ENCODE peak calls at places on chromosomes 7 and 10, in six cellular contexts. Q is A549, X is fibroblast of pulmonary artery, N is astrocyte of the spinal cord, C is Peyer's patch, L is IMR-90. K is an unnamed sample.

GRCh38 chr10:29784175-29784773 is 149.5 kb upstream of the SVIL start:
- DNase-seq in X (peak), C (peak), N (peak), L (peak), Q (peak), K (peak)

GRCh38 chr10:33643042-33643441 is 308.6 kb upstream of the NRP1 start:
- DNase-seq in L (peak), X (peak), C (no peak), Q (no peak), N (peak), K (peak)

GRCh38 chr7:54978364-54979116 is 40.3 kb upstream of the EGFR start:
- DNase-seq in L (no peak), N (no peak), Q (no peak), C (no peak), X (no peak), K (no peak)

GRCh38 chr7:148773344-148773743 is 74.6 kb downstream of the CUL1 start:
- DNase-seq in X (no peak), L (no peak), C (no peak), N (peak), Q (no peak), K (no peak)

GRCh38 chr7:94655562-94655883 is 410 bp downstream of the SGCE start:
- DNase-seq in C (no peak), Q (no peak), N (no peak), L (no peak), X (no peak), K (no peak)

GRCh38 chr10:8051851-8052257 is 2.6 kb upstream of the GATA3 start:
- DNase-seq in C (no peak), L (no peak), Q (no peak), N (no peak), X (no peak), K (no peak)

GRCh38 chr7:105837765-105838241 is 38.6 kb downstream of the ATXN7L1 start:
- DNase-seq in Q (no peak), N (no peak), X (no peak), C (no peak), L (no peak), K (no peak)

GRCh38 chr7:12888727-12889126 is 201.3 kb downstream of the ARL4A start:
- DNase-seq in N (peak), C (no peak), X (peak), Q (no peak), L (peak), K (no peak)

GRCh38 chr7:41956276-41956675 is 253.4 kb upstream of the INHBA start:
- DNase-seq in X (no peak), N (no peak), L (no peak), Q (no peak), C (no peak), K (peak)

GRCh38 chr10:86979977-86980448 is 11.7 kb downstream of the ADIRF start:
- DNase-seq in Q (peak), L (no peak), X (no peak), C (no peak), N (no peak), K (no peak)

GRCh38 chr10:128245026-128245425 is 118.8 kb upstream of the MKI67 start:
- DNase-seq in X (no peak), N (no peak), Q (no peak), C (no peak), L (no peak), K (no peak)

GRCh38 chr10:29699621-29700020 is 64.8 kb upstream of the SVIL start:
- DNase-seq in X (no peak), Q (no peak), L (no peak), C (no peak), N (no peak), K (no peak)

GRCh38 chr7:92997719-92998118 is 120.1 kb downstream of the SAMD9 start:
- DNase-seq in C (no peak), Q (no peak), X (no peak), L (no peak), N (no peak), K (no peak)

GRCh38 chr7:75572814-75573213 is 80.7 kb downstream of the SPDYE5 start:
- DNase-seq in L (no peak), N (no peak), X (no peak), Q (no peak), C (no peak), K (no peak)

GRCh38 chr10:13993169-13993568 is 337.6 kb downstream of the FRMD4A start:
- DNase-seq in N (peak), C (no peak), Q (no peak), X (peak), L (peak), K (no peak)

GRCh38 chr7:28533267-28533666 is 120.9 kb downstream of the CREB5 start:
- DNase-seq in N (no peak), X (no peak), C (no peak), Q (no peak), L (no peak), K (no peak)

GRCh38 chr7:108002726-108003590 is at the start of gene LAMB1:
- DNase-seq in C (peak), N (peak), X (peak), L (peak), Q (peak), K (peak)

GRCh38 chr10:92112462-92112861 is 178.4 kb downstream of the CPEB3 start:
- DNase-seq in Q (no peak), L (no peak), C (no peak), N (no peak), X (no peak), K (no peak)

GRCh38 chr7:27147211-27148030 is at the start of gene HOXA6:
- DNase-seq in X (no peak), L (peak), N (peak), Q (no peak), C (peak), K (no peak)

GRCh38 chr7:28575241-28575643 is 162.9 kb downstream of the CREB5 start:
- DNase-seq in X (peak), N (no peak), Q (no peak), L (peak), C (no peak), K (peak)

GRCh38 chr10:17062493-17063487 is 66.8 kb downstream of the CUBN start:
- DNase-seq in L (peak), N (peak), C (no peak), Q (peak), X (peak), K (peak)

GRCh38 chr10:49347827-49348226 is 48.1 kb downstream of the DRGX start:
- DNase-seq in N (no peak), C (no peak), Q (no peak), X (no peak), L (no peak), K (no peak)

GRCh38 chr7:13742719-13743640 is 246.5 kb downstream of the ETV1 start:
- DNase-seq in C (peak), Q (peak), N (peak), L (peak), X (peak), K (peak)

GRCh38 chr7:101605611-101606010 is 23.5 kb downstream of the MYL10 start:
- DNase-seq in X (no peak), Q (no peak), L (no peak), C (no peak), N (no peak), K (no peak)

GRCh38 chr10:119455609-119456434 is 86.7 kb downstream of the RGS10 start:
- DNase-seq in N (no peak), C (no peak), Q (no peak), X (no peak), L (no peak), K (no peak)

GRCh38 chr7:3573151-3573550 is 272.1 kb downstream of the SDK1 start:
- DNase-seq in C (no peak), Q (no peak), L (no peak), N (no peak), X (no peak), K (no peak)

GRCh38 chr7:1367501-1367900 is 91.8 kb downstream of the MICALL2 start:
- DNase-seq in X (no peak), N (no peak), L (no peak), C (no peak), Q (no peak), K (no peak)

GRCh38 chr7:74579800-74580685 is 77.5 kb upstream of the GTF2I start:
- DNase-seq in Q (peak), N (no peak), C (peak), L (peak), X (peak), K (peak)

GRCh38 chr10:80609331-80609730 is 71.6 kb downstream of the SH2D4B start:
- DNase-seq in Q (no peak), C (no peak), L (no peak), X (peak), N (no peak), K (no peak)

GRCh38 chr10:133123050-133123745 is 35.5 kb downstream of the ADGRA1 start:
- DNase-seq in Q (no peak), X (no peak), N (no peak), L (no peak), C (no peak), K (no peak)

GRCh38 chr7:117619690-117620089 is 139.9 kb downstream of the CFTR start:
- DNase-seq in Q (no peak), X (no peak), L (no peak), C (no peak), N (no peak), K (no peak)

GRCh38 chr7:158409120-158409519 is 178.5 kb downstream of the PTPRN2 start:
- DNase-seq in L (no peak), Q (no peak), N (no peak), C (no peak), X (no peak), K (no peak)

GRCh38 chr7:158406364-158406763 is 181.3 kb downstream of the PTPRN2 start:
- DNase-seq in Q (no peak), C (no peak), N (no peak), L (no peak), X (no peak), K (no peak)

GRCh38 chr7:158406817-158407216 is 180.8 kb downstream of the PTPRN2 start:
- DNase-seq in X (no peak), N (no peak), Q (no peak), L (no peak), C (peak), K (no peak)

GRCh38 chr7:158409816-158410330 is 177.8 kb downstream of the PTPRN2 start:
- DNase-seq in N (no peak), L (no peak), Q (no peak), X (no peak), C (no peak), K (no peak)

GRCh38 chr7:158407581-158408331 is 179.9 kb downstream of the PTPRN2 start:
- DNase-seq in Q (peak), N (peak), L (no peak), X (peak), C (no peak), K (peak)
- TF ChIP-seq CTCF in Q (peak), N (peak), L (no peak), X (peak), C (no peak), K (peak)

GRCh38 chr7:99990417-99990816 is 14.6 kb upstream of the AZGP1 start:
- DNase-seq in N (no peak), L (no peak), Q (no peak), C (no peak), X (no peak), K (no peak)
- H3K4me3 ChIP-seq in N (peak), L (no peak), Q (no peak), C (no peak), X (peak), K (no peak)

GRCh38 chr7:132592238-132592946 is 16.1 kb upstream of the PLXNA4 start:
- DNase-seq in N (no peak), Q (no peak), L (no peak), C (no peak), X (no peak), K (no peak)

GRCh38 chr7:132592947-132593335 is 16.7 kb upstream of the PLXNA4 start:
- DNase-seq in C (no peak), X (no peak), L (no peak), N (no peak), Q (no peak), K (no peak)

GRCh38 chr7:132584796-132585494 is 8.7 kb upstream of the PLXNA4 start:
- DNase-seq in L (no peak), X (no peak), Q (no peak), C (no peak), N (no peak), K (no peak)

GRCh38 chr7:132590162-132590561 is 13.9 kb upstream of the PLXNA4 start:
- DNase-seq in N (peak), L (no peak), C (no peak), X (no peak), Q (no peak), K (no peak)

DNA sequence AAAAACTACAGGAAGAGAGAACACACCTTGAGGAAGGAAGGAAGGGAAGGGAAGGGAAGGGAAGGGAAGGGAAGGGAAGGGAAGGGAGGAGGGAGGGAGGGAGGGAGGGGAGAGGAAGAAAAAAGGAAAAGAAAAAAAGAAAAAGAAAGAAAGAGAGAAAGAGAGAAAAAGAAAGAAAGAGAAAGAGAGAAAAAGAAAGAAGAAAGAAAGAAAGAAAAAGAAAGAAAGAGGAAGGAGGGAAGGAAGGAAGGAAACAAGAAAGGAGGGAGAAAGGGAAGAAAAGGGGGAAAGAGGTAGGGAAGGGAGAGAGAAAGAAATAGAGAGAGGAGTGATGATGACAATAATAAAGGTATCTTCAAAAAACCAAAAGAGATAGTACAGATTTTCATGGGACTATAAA is 12.3 kb upstream of the PLXNA4 start:
- DNase-seq in Q (no peak), N (no peak), C (no peak), L (no peak), X (no peak), K (no peak)
- TF ChIP-seq CTCF in Q (no peak), N (no peak), C (no peak), L (no peak), X (no peak), K (no peak)

DNA sequence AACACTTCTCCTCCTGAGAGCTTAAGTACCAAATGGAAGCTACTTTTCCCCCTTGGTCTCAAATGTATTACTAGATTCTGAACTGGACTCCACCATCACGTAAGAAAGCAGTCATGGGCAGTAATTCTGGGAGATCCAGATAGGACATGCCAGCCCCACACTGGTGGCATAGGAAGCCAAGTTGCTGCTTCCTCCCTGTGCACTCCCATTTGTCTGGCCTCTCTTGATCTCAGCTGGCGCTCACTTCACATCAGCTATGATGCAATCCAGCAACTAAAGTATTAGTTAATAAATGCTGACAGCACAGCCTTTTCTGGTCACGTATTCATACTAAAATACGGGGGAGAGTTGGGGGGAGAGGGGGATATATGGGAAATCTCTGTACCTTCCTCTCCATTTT is 3.4 kb upstream of the IL6 start:
- DNase-seq in C (no peak), Q (no peak), X (peak), N (no peak), L (no peak), K (no peak)
- H3K4me3 ChIP-seq in C (no peak), Q (no peak), X (no peak), N (no peak), L (no peak), K (no peak)

DNA sequence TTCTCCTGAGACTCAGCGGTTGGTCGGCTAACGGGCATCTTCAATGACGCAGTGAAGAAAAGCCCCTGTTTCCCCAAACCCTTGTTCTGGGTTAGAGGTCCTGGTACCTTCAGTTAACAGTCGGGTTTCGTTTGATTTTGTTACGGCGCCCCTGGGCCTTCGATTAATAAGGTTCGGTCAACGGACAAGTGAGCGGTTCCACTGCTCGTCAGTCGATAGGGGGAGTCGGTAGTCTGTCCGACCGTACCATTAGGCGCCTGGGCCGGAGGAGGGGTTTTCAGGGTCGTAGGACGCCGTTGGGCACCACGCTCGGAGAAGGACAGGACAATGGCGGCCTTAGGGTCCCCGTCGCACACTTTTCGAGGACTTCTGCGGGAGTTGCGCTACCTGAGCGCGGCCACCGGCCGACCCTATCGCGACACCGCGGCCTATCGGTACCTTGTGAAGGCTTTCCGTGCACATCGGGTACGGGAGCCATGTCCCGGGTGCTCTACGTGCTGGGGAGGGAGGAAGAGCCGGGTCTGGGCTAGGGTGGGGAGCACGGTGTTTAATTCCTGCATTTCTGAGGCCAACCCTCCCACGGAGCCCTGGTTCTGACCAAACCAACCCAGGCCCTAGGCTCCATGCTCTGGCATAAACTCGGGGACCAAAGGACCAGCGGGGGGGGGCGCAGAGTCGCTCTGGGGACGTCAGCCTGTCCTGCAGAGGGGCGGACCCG is at the start of gene FMC1:
- DNase-seq in X (peak), C (peak), N (peak), L (peak), Q (peak), K (peak)
- TF ChIP-seq CTCF in X (peak), C (no peak), N (peak), L (peak), Q (no peak), K (peak)

GRCh38 chr7:139731802-139732470 is 45.9 kb downstream of the HIPK2 start:
- DNase-seq in L (peak), X (peak), Q (peak), C (peak), N (peak), K (peak)
- H3K4me3 ChIP-seq in L (no peak), X (peak), Q (peak), C (no peak), N (no peak), K (no peak)

GRCh38 chr7:88546808-88547207 is 212.7 kb upstream of the ZNF804B start:
- DNase-seq in L (no peak), X (peak), Q (peak), C (no peak), N (peak), K (peak)
- TF ChIP-seq CTCF in L (peak), X (peak), Q (peak), C (no peak), N (peak), K (peak)